ENCODE peak calls at places on chromosomes 6 and 20, in nine cellular contexts. S, W, P, B, O, N, V, A and M are unnamed samples.

GRCh38 chr6:146357578-146358340 is 185.9 kb upstream of the RAB32 start:
- DNase-seq in W (no peak), S (no peak), V (peak), A (peak), P (no peak), O (no peak), N (no peak), B (no peak), M (no peak)

GRCh38 chr6:67200626-67201403 is 1434.3 kb upstream of the ADGRB3 start:
- DNase-seq in N (no peak), V (no peak), S (no peak), P (peak), W (no peak), B (no peak), A (no peak), O (no peak), M (no peak)

GRCh38 chr6:107713214-107713962 is 110.7 kb downstream of the SCML4 start:
- DNase-seq in B (no peak), V (no peak), A (no peak), N (no peak), P (no peak), O (no peak), S (no peak), W (no peak), M (no peak)

GRCh38 chr20:62900052-62900691 is 26.1 kb downstream of the DIDO1 start:
- DNase-seq in S (peak), V (no peak), B (peak), O (peak), P (peak), A (peak), W (peak), N (peak), M (peak)

GRCh38 chr6:2448826-2449571 is 203.6 kb upstream of the GMDS start:
- DNase-seq in W (peak), B (peak), A (peak), P (no peak), V (peak), S (peak), O (peak), N (peak), M (peak)

GRCh38 chr6:156809034-156809433 is 31.9 kb downstream of the ARID1B start:
- DNase-seq in A (peak), V (no peak), B (no peak), O (no peak), N (no peak), W (no peak), P (no peak), S (no peak), M (no peak)

GRCh38 chr6:111274593-111275217 is 187.4 kb downstream of the SLC16A10 start:
- DNase-seq in B (no peak), W (no peak), P (no peak), O (no peak), V (no peak), N (no peak), S (no peak), A (no peak), M (no peak)

GRCh38 chr6:53679446-53679933 is 13.9 kb upstream of the KLHL31 start:
- DNase-seq in S (no peak), A (peak), W (no peak), P (no peak), O (peak), B (no peak), N (peak), V (peak), M (no peak)

GRCh38 chr6:20279051-20279450 is 66.8 kb upstream of the MBOAT1 start:
- DNase-seq in V (no peak), W (no peak), S (no peak), B (no peak), O (no peak), P (no peak), N (no peak), A (no peak), M (no peak)

GRCh38 chr20:17210983-17211382 is 15.9 kb upstream of the PCSK2 start:
- DNase-seq in N (no peak), O (no peak), B (no peak), W (no peak), V (no peak), A (no peak), P (no peak), S (no peak), M (no peak)

GRCh38 chr20:48682529-48683385 is 145.0 kb downstream of the PREX1 start:
- DNase-seq in P (peak), W (peak), B (peak), A (peak), O (no peak), V (no peak), S (peak), N (peak), M (no peak)

GRCh38 chr20:44407402-44408184 is 52.1 kb downstream of the HNF4A start:
- DNase-seq in O (peak), A (no peak), S (no peak), P (peak), W (peak), N (no peak), B (peak), V (no peak), M (no peak)

GRCh38 chr6:87700351-87700728 is 1.7 kb downstream of the AKIRIN2 start:
- DNase-seq in V (no peak), B (no peak), W (no peak), N (no peak), P (no peak), A (no peak), S (no peak), O (no peak), M (no peak)

GRCh38 chr6:90411292-90411781 is 114.7 kb upstream of the BACH2 start:
- DNase-seq in W (no peak), N (peak), B (peak), S (no peak), A (no peak), P (no peak), V (no peak), O (peak), M (no peak)

GRCh38 chr6:70396796-70397729 is 16.2 kb upstream of the FAM135A start:
- DNase-seq in N (no peak), A (no peak), B (no peak), O (no peak), P (no peak), W (peak), V (no peak), S (no peak), M (no peak)

GRCh38 chr6:150336299-150336698 is 32.5 kb upstream of the IYD start:
- DNase-seq in W (no peak), V (no peak), B (no peak), O (peak), A (peak), N (no peak), P (no peak), S (peak), M (no peak)

GRCh38 chr20:17233621-17234020 is 6.8 kb downstream of the PCSK2 start:
- DNase-seq in W (no peak), N (no peak), A (no peak), B (no peak), V (no peak), S (no peak), O (no peak), P (no peak), M (no peak)

GRCh38 chr6:150413198-150413597 is 44.4 kb downstream of the IYD start:
- DNase-seq in V (no peak), W (no peak), A (no peak), O (no peak), N (no peak), S (no peak), P (no peak), B (no peak), M (no peak)

GRCh38 chr6:30163090-30163917 is at the start of gene TRIM15:
- DNase-seq in S (no peak), O (peak), N (peak), P (no peak), A (no peak), B (no peak), V (no peak), W (no peak), M (no peak)

GRCh38 chr20:60583741-60584140 is 625.5 kb downstream of the CDH26 start:
- DNase-seq in A (no peak), W (no peak), S (no peak), O (no peak), V (no peak), B (no peak), N (no peak), P (no peak), M (no peak)

GRCh38 chr6:16576391-16577368 is 184.6 kb downstream of the ATXN1 start:
- DNase-seq in W (no peak), A (no peak), V (no peak), S (no peak), N (no peak), O (no peak), P (no peak), B (no peak), M (peak)

GRCh38 chr6:112899541-112899940 is 552.4 kb downstream of the RFPL4B start:
- DNase-seq in W (no peak), V (no peak), S (no peak), O (no peak), N (no peak), P (no peak), B (no peak), A (peak), M (no peak)

GRCh38 chr20:38829296-38829875 is 23.9 kb downstream of the PPP1R16B start:
- DNase-seq in W (no peak), A (peak), O (no peak), S (no peak), N (no peak), V (no peak), B (no peak), P (no peak), M (no peak)

GRCh38 chr20:36384022-36384619 is 78.0 kb downstream of the DLGAP4 start:
- DNase-seq in O (peak), B (no peak), P (no peak), V (no peak), A (peak), S (no peak), N (peak), W (no peak), M (peak)

GRCh38 chr6:89997456-89998445 is 103.5 kb downstream of the GJA10 start:
- DNase-seq in A (no peak), O (no peak), N (no peak), V (no peak), S (peak), W (peak), B (no peak), P (no peak), M (no peak)

GRCh38 chr6:10421508-10422281 is 6.8 kb upstream of the TFAP2A start:
- DNase-seq in P (no peak), B (no peak), N (peak), V (no peak), S (no peak), W (no peak), A (no peak), O (no peak), M (no peak)

GRCh38 chr6:134421496-134421895 is 103.6 kb upstream of the SGK1 start:
- DNase-seq in O (no peak), P (no peak), S (no peak), W (no peak), V (no peak), N (no peak), A (peak), B (no peak), M (no peak)

GRCh38 chr6:170017603-170018274 is 266.3 kb downstream of the ERMARD start:
- DNase-seq in N (no peak), B (no peak), S (no peak), V (no peak), A (no peak), O (no peak), W (no peak), P (no peak), M (no peak)

GRCh38 chr20:47680804-47681529 is 104.3 kb downstream of the SULF2 start:
- DNase-seq in A (no peak), V (no peak), B (no peak), O (no peak), N (no peak), S (no peak), W (no peak), P (peak), M (no peak)

GRCh38 chr20:59042151-59042795 is at the start of gene PRELID3B:
- DNase-seq in W (no peak), B (no peak), A (no peak), P (no peak), V (no peak), S (no peak), N (peak), O (no peak), M (no peak)

GRCh38 chr6:3315841-3316240 is 57.1 kb downstream of the PSMG4 start:
- DNase-seq in V (no peak), N (no peak), P (peak), B (no peak), S (no peak), O (no peak), A (no peak), W (no peak), M (no peak)

GRCh38 chr6:79797912-79798311 is 149.4 kb downstream of the ELOVL4 start:
- DNase-seq in B (no peak), S (no peak), N (no peak), P (no peak), V (no peak), A (no peak), W (no peak), O (no peak), M (no peak)

GRCh38 chr6:142821860-142822259 is 123.1 kb downstream of the HIVEP2 start:
- DNase-seq in P (no peak), A (no peak), V (no peak), W (peak), B (no peak), N (no peak), S (peak), O (no peak), M (no peak)
- TF ChIP-seq POLR2AphosphoS5 in P (no peak), A (no peak), V (no peak), W (no peak), B (no peak), N (no peak), S (peak), O (no peak), M (no peak)

GRCh38 chr6:135853227-135853626 is 1.7 kb downstream of the PDE7B start:
- DNase-seq in P (no peak), S (no peak), A (peak), V (no peak), W (no peak), N (no peak), B (no peak), O (no peak), M (no peak)

GRCh38 chr6:135850882-135851281 is 619 bp upstream of the PDE7B start:
- DNase-seq in V (no peak), O (no peak), W (no peak), P (no peak), N (no peak), A (no peak), B (no peak), S (no peak), M (no peak)

GRCh38 chr6:135853986-135854385 is 2.5 kb downstream of the PDE7B start:
- DNase-seq in V (no peak), W (no peak), B (no peak), N (no peak), S (no peak), P (no peak), A (no peak), O (no peak), M (no peak)

GRCh38 chr6:135852775-135853174 is 1.3 kb downstream of the PDE7B start:
- DNase-seq in B (no peak), V (no peak), P (no peak), A (no peak), O (no peak), S (no peak), N (no peak), W (no peak), M (no peak)

DNA sequence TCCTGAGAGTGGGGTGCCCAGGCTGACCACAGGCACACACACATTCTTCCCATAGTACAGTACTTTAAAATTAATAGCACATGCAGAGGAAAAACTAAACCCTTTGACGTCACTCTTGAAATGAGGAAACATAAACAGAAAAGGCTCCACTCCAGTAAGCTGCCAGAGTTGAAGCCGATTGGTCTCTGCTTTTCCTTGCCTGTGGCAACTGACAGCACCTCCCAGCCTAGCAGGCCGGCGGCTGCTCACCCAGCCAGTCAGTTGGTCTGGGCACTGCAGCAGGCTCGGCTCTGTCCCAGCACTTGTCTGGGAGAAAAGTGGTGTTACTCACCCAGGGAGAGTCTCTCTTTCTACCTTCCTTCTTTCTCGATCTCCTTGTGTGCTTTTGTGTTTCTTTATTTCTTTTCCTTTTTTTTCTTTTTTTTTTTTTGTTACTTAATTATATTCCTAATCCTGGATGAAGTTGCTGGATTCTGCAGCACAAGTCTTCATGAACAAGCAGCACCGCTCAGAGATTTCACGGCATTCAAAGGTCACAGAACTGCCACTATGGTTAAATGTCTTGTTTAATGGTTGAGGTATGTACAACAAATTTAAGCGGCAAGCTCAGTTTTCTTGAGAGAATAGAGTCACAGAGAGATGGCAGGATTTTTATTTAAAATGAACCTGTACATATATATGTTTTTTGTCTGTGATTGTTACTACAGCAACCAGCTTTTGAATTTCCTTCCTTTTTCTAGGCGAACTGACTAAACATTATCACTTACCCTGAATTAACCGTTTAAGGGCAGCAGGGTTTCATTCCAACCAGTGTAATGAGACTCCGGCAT is at the start of gene PDE7B:
- DNase-seq in V (no peak), S (peak), P (peak), N (peak), B (peak), A (peak), W (peak), O (no peak), M (peak)
- TF ChIP-seq POLR2AphosphoS5 in V (no peak), S (peak), P (peak), N (no peak), B (peak), A (no peak), W (peak), O (no peak), M (no peak)

GRCh38 chr6:132247381-132248159 is 153.7 kb downstream of the MOXD1 start:
- DNase-seq in V (no peak), S (no peak), P (no peak), A (no peak), O (no peak), W (no peak), N (no peak), B (no peak), M (no peak)

GRCh38 chr6:132244744-132245143 is 156.5 kb downstream of the MOXD1 start:
- DNase-seq in B (no peak), W (no peak), A (no peak), V (no peak), S (no peak), N (no peak), P (no peak), O (no peak), M (no peak)

GRCh38 chr6:132252113-132252512 is 149.2 kb downstream of the MOXD1 start:
- DNase-seq in S (peak), P (no peak), O (no peak), W (no peak), V (no peak), N (peak), B (no peak), A (no peak), M (no peak)

GRCh38 chr6:132251711-132252110 is 149.6 kb downstream of the MOXD1 start:
- DNase-seq in N (no peak), V (no peak), A (no peak), S (no peak), P (no peak), W (no peak), O (no peak), B (no peak), M (no peak)

DNA sequence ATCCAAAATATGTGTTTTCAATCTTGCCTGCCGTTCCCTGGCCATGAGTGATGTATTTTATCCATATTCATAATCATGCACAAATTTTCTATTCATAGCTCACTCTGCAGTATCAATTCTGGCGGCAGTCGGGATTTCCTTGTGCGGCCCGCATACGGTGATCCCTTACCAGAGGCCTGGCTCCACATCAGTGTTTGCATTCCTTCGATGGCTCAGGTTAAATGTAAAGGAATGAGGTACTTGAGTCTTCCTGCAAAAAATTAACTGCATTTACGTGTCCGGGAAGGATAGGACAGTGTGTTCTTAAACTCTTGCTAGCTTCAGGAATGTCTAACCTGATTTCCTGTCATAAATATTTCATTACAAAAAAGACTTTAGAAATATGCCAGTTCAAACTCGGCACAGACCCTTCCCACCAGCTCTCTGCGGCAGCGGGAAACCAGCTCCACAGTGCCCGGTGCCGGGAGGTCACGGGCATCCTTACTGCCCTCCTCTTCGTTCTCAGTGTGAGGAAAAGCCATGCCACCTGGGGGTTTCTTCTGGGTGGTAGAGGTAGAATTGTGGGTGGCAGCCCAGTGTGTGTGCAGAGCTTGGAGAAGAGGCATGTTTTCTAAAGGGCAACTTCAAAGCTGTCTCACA is 154.5 kb downstream of the MOXD1 start:
- DNase-seq in W (no peak), V (no peak), O (no peak), A (no peak), S (no peak), P (no peak), B (no peak), N (no peak), M (no peak)
- TF ChIP-seq POLR2AphosphoS5 in W (no peak), V (no peak), O (no peak), A (no peak), S (no peak), P (no peak), B (no peak), N (no peak), M (no peak)

GRCh38 chr6:37057678-37058077 is 52.2 kb downstream of the FGD2 start:
- DNase-seq in A (no peak), N (no peak), B (no peak), O (no peak), S (no peak), W (no peak), P (no peak), V (no peak), M (no peak)

GRCh38 chr6:37060195-37060559 is 54.7 kb downstream of the FGD2 start:
- DNase-seq in S (no peak), W (no peak), A (no peak), V (no peak), N (no peak), P (no peak), B (no peak), O (no peak), M (no peak)

GRCh38 chr6:37061157-37061804 is 55.8 kb downstream of the FGD2 start:
- DNase-seq in B (peak), O (no peak), P (peak), N (no peak), W (no peak), S (no peak), V (no peak), A (no peak), M (no peak)

GRCh38 chr6:37058084-37058586 is 52.7 kb downstream of the FGD2 start:
- DNase-seq in N (no peak), B (no peak), O (no peak), W (no peak), A (no peak), V (no peak), P (no peak), S (no peak), M (no peak)

DNA sequence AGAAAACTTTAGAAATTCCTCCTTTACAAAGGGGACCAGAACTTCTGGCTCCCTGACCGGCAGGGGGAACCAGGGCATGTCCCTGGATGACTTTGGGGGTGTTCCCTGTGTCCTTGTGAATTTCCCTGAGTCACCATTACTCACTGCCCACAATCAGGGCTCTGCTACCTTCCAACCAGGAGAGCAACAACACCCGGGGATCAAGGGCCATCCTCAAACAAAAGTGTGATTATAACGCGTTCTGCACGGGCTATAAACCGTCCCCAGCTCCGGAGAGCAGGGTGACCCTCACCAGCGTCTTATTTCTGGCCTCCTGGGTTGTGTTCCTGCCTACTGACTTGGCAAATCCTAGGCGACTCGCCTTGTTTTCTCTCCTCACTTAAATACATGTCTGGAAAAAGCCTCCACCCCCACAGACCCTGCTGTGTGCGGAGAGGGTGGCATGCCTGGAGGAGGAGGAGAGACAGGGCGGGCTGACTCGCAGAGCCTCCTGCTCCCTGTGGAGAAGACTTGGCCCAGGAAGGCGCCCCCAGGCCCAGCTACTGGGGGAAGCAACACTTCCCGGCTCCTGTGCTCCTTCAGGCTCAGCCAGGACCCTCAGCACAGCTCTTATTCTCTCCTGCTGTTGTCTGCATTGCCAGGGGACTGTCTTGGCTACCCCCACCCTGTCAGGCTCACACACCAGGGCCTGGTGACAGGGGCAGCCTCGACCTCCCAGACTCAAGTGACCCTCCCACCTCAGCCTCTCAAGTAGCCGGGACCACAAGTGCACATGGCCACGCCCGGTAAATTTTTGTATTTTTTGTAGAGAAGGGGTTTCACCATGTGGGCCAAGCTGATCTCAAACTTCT is 54.1 kb downstream of the FGD2 start:
- DNase-seq in N (peak), V (peak), W (peak), A (peak), O (peak), S (peak), P (peak), B (peak), M (no peak)
- TF ChIP-seq POLR2AphosphoS5 in N (no peak), V (peak), W (peak), A (no peak), O (peak), S (no peak), P (peak), B (peak), M (no peak)